ENCODE peak calls at places on chromosomes 16 and 17, in eight cellular contexts. One of them, this sample, is unnamed.

GRCh38 chr16:55832788-55833583 is at the start of gene CES1:
- DNase-seq in dorsolateral prefrontal cortex: no peak
- DNase-seq in HFF-Myc: no peak
- DNase-seq in CD8-positive, alpha-beta memory T cell: no peak
- DNase-seq in AG04450: no peak
- DNase-seq in cardiac fibroblast: no peak
- DNase-seq in CD8-positive, alpha-beta T cell: no peak
- DNase-seq in spleen: peak
- DNase-seq in this sample: no peak

GRCh38 chr17:28524476-28525415 is 18.6 kb downstream of the FOXN1 start:
- DNase-seq in HFF-Myc: peak
- DNase-seq in cardiac fibroblast: peak
- DNase-seq in AG04450: peak
- DNase-seq in CD8-positive, alpha-beta memory T cell: no peak
- DNase-seq in spleen: no peak
- DNase-seq in dorsolateral prefrontal cortex: no peak
- DNase-seq in CD8-positive, alpha-beta T cell: no peak
- DNase-seq in this sample: peak

GRCh38 chr17:75588546-75589016 is 981 bp downstream of the MYO15B start:
- DNase-seq in cardiac fibroblast: no peak
- DNase-seq in CD8-positive, alpha-beta T cell: peak
- DNase-seq in AG04450: no peak
- DNase-seq in dorsolateral prefrontal cortex: no peak
- DNase-seq in HFF-Myc: no peak
- DNase-seq in CD8-positive, alpha-beta memory T cell: no peak
- DNase-seq in spleen: no peak
- DNase-seq in this sample: no peak

GRCh38 chr17:81978901-81979298 is 1.5 kb downstream of the ASPSCR1 start:
- DNase-seq in HFF-Myc: no peak
- DNase-seq in spleen: no peak
- DNase-seq in dorsolateral prefrontal cortex: no peak
- DNase-seq in cardiac fibroblast: no peak
- DNase-seq in AG04450: no peak
- DNase-seq in CD8-positive, alpha-beta T cell: no peak
- DNase-seq in CD8-positive, alpha-beta memory T cell: no peak
- DNase-seq in this sample: no peak

GRCh38 chr16:65388592-65388991 is 266.7 kb upstream of the CDH11 start:
- DNase-seq in spleen: no peak
- DNase-seq in HFF-Myc: no peak
- DNase-seq in dorsolateral prefrontal cortex: no peak
- DNase-seq in CD8-positive, alpha-beta memory T cell: no peak
- DNase-seq in cardiac fibroblast: peak
- DNase-seq in AG04450: no peak
- DNase-seq in CD8-positive, alpha-beta T cell: no peak
- DNase-seq in this sample: peak

GRCh38 chr17:51703364-51704341 is 443.3 kb downstream of the UTP18 start:
- DNase-seq in cardiac fibroblast: peak
- DNase-seq in AG04450: no peak
- DNase-seq in CD8-positive, alpha-beta memory T cell: no peak
- DNase-seq in dorsolateral prefrontal cortex: no peak
- DNase-seq in spleen: no peak
- DNase-seq in CD8-positive, alpha-beta T cell: no peak
- DNase-seq in HFF-Myc: no peak
- DNase-seq in this sample: no peak

GRCh38 chr16:23498863-23499262 is 11.4 kb downstream of the GGA2 start:
- DNase-seq in spleen: peak
- DNase-seq in HFF-Myc: no peak
- DNase-seq in dorsolateral prefrontal cortex: no peak
- DNase-seq in cardiac fibroblast: no peak
- DNase-seq in AG04450: no peak
- DNase-seq in CD8-positive, alpha-beta memory T cell: no peak
- DNase-seq in CD8-positive, alpha-beta T cell: no peak
- DNase-seq in this sample: no peak

GRCh38 chr16:8047711-8048110 is 542.6 kb downstream of the TMEM114 start:
- DNase-seq in CD8-positive, alpha-beta memory T cell: no peak
- DNase-seq in HFF-Myc: no peak
- DNase-seq in CD8-positive, alpha-beta T cell: no peak
- DNase-seq in cardiac fibroblast: no peak
- DNase-seq in dorsolateral prefrontal cortex: no peak
- DNase-seq in AG04450: no peak
- DNase-seq in spleen: no peak
- DNase-seq in this sample: no peak

GRCh38 chr16:66267287-66268137 is 99.0 kb upstream of the CDH5 start:
- DNase-seq in HFF-Myc: no peak
- DNase-seq in dorsolateral prefrontal cortex: peak
- DNase-seq in CD8-positive, alpha-beta T cell: no peak
- DNase-seq in AG04450: no peak
- DNase-seq in spleen: no peak
- DNase-seq in CD8-positive, alpha-beta memory T cell: no peak
- DNase-seq in cardiac fibroblast: no peak
- DNase-seq in this sample: no peak

GRCh38 chr17:4566785-4567184 is 6.4 kb upstream of the GGT6 start:
- DNase-seq in CD8-positive, alpha-beta T cell: no peak
- DNase-seq in AG04450: no peak
- DNase-seq in cardiac fibroblast: peak
- DNase-seq in CD8-positive, alpha-beta memory T cell: no peak
- DNase-seq in HFF-Myc: no peak
- DNase-seq in dorsolateral prefrontal cortex: no peak
- DNase-seq in spleen: peak
- DNase-seq in this sample: no peak

GRCh38 chr17:71824671-71825070 is 296.1 kb upstream of the SOX9 start:
- DNase-seq in dorsolateral prefrontal cortex: no peak
- DNase-seq in CD8-positive, alpha-beta T cell: no peak
- DNase-seq in HFF-Myc: no peak
- DNase-seq in CD8-positive, alpha-beta memory T cell: no peak
- DNase-seq in spleen: no peak
- DNase-seq in cardiac fibroblast: no peak
- DNase-seq in AG04450: no peak
- DNase-seq in this sample: no peak

GRCh38 chr17:82983510-82984248 is 95.7 kb upstream of the METRNL start:
- DNase-seq in dorsolateral prefrontal cortex: no peak
- DNase-seq in cardiac fibroblast: no peak
- DNase-seq in AG04450: no peak
- DNase-seq in HFF-Myc: no peak
- DNase-seq in spleen: no peak
- DNase-seq in CD8-positive, alpha-beta memory T cell: no peak
- DNase-seq in CD8-positive, alpha-beta T cell: no peak
- DNase-seq in this sample: no peak
- H3K4me3 ChIP-seq in dorsolateral prefrontal cortex: no peak
- H3K4me3 ChIP-seq in cardiac fibroblast: no peak
- H3K4me3 ChIP-seq in AG04450: no peak
- H3K4me3 ChIP-seq in HFF-Myc: no peak
- H3K4me3 ChIP-seq in spleen: no peak
- H3K4me3 ChIP-seq in CD8-positive, alpha-beta memory T cell: no peak
- H3K4me3 ChIP-seq in CD8-positive, alpha-beta T cell: no peak
- H3K4me3 ChIP-seq in this sample: no peak

GRCh38 chr17:48054238-48055185 is 6.4 kb downstream of the NFE2L1 start:
- DNase-seq in dorsolateral prefrontal cortex: peak
- DNase-seq in CD8-positive, alpha-beta T cell: no peak
- DNase-seq in HFF-Myc: no peak
- DNase-seq in cardiac fibroblast: peak
- DNase-seq in AG04450: no peak
- DNase-seq in spleen: peak
- DNase-seq in CD8-positive, alpha-beta memory T cell: no peak
- DNase-seq in this sample: no peak

GRCh38 chr17:48052956-48053757 is 5.0 kb downstream of the NFE2L1 start:
- DNase-seq in cardiac fibroblast: peak
- DNase-seq in HFF-Myc: no peak
- DNase-seq in CD8-positive, alpha-beta memory T cell: no peak
- DNase-seq in CD8-positive, alpha-beta T cell: no peak
- DNase-seq in dorsolateral prefrontal cortex: peak
- DNase-seq in spleen: peak
- DNase-seq in AG04450: no peak
- DNase-seq in this sample: no peak

GRCh38 chr17:48053758-48054237 is 5.6 kb downstream of the NFE2L1 start:
- DNase-seq in CD8-positive, alpha-beta T cell: no peak
- DNase-seq in CD8-positive, alpha-beta memory T cell: no peak
- DNase-seq in HFF-Myc: no peak
- DNase-seq in dorsolateral prefrontal cortex: no peak
- DNase-seq in spleen: no peak
- DNase-seq in AG04450: no peak
- DNase-seq in cardiac fibroblast: no peak
- DNase-seq in this sample: no peak

GRCh38 chr17:48051278-48051677 is 3.1 kb downstream of the NFE2L1 start:
- DNase-seq in spleen: peak
- DNase-seq in CD8-positive, alpha-beta memory T cell: no peak
- DNase-seq in AG04450: no peak
- DNase-seq in dorsolateral prefrontal cortex: no peak
- DNase-seq in CD8-positive, alpha-beta T cell: no peak
- DNase-seq in cardiac fibroblast: no peak
- DNase-seq in HFF-Myc: no peak
- DNase-seq in this sample: no peak

DNA sequence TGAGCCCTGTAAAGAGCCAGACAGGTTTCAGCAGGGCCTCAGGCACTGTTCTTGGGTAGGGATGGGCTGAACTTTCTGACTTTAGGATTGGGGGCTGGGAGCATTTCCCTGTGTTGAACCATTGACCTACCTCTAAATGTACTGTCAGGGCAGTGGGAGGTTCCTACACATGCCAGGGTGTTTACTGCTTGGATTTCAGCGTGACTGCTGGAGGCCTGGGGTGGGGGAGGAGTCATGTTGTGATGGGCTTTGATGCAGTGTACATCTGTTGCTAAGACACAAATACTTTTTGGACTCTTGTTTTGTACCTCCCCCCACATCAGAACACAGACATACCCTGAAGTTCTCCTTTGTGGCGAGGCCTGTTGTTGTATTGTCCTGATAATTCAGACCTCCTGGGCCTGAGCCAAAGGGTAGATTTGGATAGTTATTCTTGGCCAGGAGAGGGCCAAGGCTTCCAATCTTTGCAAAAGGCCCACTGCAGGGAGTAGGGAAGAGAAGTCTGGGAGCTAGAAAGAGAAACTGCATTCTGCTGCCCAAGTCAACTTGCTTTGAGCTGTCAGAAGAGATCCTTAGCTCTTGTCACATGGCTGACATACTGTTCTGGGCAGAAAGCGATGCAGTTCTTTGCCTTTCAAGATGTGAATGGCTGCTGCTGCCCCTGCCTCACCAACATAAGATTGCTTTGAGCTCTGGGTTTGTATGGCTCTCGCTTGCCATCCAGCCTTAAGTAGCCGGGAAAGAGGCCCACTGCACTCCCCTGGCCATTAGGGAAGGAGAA is 3.7 kb downstream of the NFE2L1 start:
- DNase-seq in cardiac fibroblast: peak
- DNase-seq in CD8-positive, alpha-beta memory T cell: no peak
- DNase-seq in CD8-positive, alpha-beta T cell: no peak
- DNase-seq in AG04450: no peak
- DNase-seq in spleen: peak
- DNase-seq in dorsolateral prefrontal cortex: no peak
- DNase-seq in HFF-Myc: no peak
- DNase-seq in this sample: peak
- H3K4me3 ChIP-seq in cardiac fibroblast: peak
- H3K4me3 ChIP-seq in CD8-positive, alpha-beta memory T cell: no peak
- H3K4me3 ChIP-seq in CD8-positive, alpha-beta T cell: no peak
- H3K4me3 ChIP-seq in AG04450: peak
- H3K4me3 ChIP-seq in spleen: peak
- H3K4me3 ChIP-seq in dorsolateral prefrontal cortex: peak
- H3K4me3 ChIP-seq in HFF-Myc: peak
- H3K4me3 ChIP-seq in this sample: peak

GRCh38 chr16:12526521-12526920 is 277.2 kb downstream of the CPPED1 start:
- DNase-seq in dorsolateral prefrontal cortex: no peak
- DNase-seq in CD8-positive, alpha-beta memory T cell: no peak
- DNase-seq in cardiac fibroblast: no peak
- DNase-seq in spleen: no peak
- DNase-seq in CD8-positive, alpha-beta T cell: no peak
- DNase-seq in AG04450: no peak
- DNase-seq in HFF-Myc: no peak
- DNase-seq in this sample: no peak

GRCh38 chr16:12531937-12532336 is 271.8 kb downstream of the CPPED1 start:
- DNase-seq in dorsolateral prefrontal cortex: no peak
- DNase-seq in spleen: no peak
- DNase-seq in cardiac fibroblast: peak
- DNase-seq in AG04450: no peak
- DNase-seq in HFF-Myc: no peak
- DNase-seq in CD8-positive, alpha-beta memory T cell: no peak
- DNase-seq in CD8-positive, alpha-beta T cell: no peak
- DNase-seq in this sample: no peak

GRCh38 chr16:12527077-12527476 is 276.6 kb downstream of the CPPED1 start:
- DNase-seq in HFF-Myc: no peak
- DNase-seq in AG04450: no peak
- DNase-seq in CD8-positive, alpha-beta memory T cell: no peak
- DNase-seq in CD8-positive, alpha-beta T cell: no peak
- DNase-seq in cardiac fibroblast: no peak
- DNase-seq in dorsolateral prefrontal cortex: no peak
- DNase-seq in spleen: no peak
- DNase-seq in this sample: no peak

GRCh38 chr16:12530291-12530690 is 273.4 kb downstream of the CPPED1 start:
- DNase-seq in HFF-Myc: no peak
- DNase-seq in CD8-positive, alpha-beta memory T cell: no peak
- DNase-seq in spleen: no peak
- DNase-seq in CD8-positive, alpha-beta T cell: no peak
- DNase-seq in cardiac fibroblast: no peak
- DNase-seq in dorsolateral prefrontal cortex: no peak
- DNase-seq in AG04450: no peak
- DNase-seq in this sample: no peak

DNA sequence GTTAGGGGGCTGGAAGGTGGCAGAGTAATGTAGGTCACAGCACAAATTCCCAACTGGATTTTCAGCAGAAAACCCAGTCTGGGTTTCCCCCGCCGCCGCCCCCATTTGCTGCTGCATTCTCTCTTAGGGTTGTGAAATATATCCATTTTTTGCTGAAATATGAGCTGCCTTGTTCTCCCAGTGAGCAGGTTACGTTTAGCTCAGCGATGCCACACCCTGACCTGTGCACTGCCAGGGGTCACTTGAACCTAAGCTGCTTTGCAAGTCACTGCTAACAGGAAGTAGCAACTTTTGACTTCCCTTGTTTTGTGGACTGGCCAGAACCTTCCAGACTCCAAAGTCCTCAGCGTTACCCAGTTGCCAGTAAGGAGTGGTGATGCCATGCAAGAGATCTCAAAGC is 274.1 kb downstream of the CPPED1 start:
- DNase-seq in HFF-Myc: no peak
- DNase-seq in dorsolateral prefrontal cortex: no peak
- DNase-seq in AG04450: no peak
- DNase-seq in spleen: no peak
- DNase-seq in cardiac fibroblast: no peak
- DNase-seq in CD8-positive, alpha-beta memory T cell: no peak
- DNase-seq in CD8-positive, alpha-beta T cell: no peak
- DNase-seq in this sample: no peak
- H3K4me3 ChIP-seq in HFF-Myc: no peak
- H3K4me3 ChIP-seq in dorsolateral prefrontal cortex: no peak
- H3K4me3 ChIP-seq in AG04450: no peak
- H3K4me3 ChIP-seq in spleen: peak
- H3K4me3 ChIP-seq in cardiac fibroblast: no peak
- H3K4me3 ChIP-seq in CD8-positive, alpha-beta memory T cell: no peak
- H3K4me3 ChIP-seq in CD8-positive, alpha-beta T cell: no peak
- H3K4me3 ChIP-seq in this sample: no peak

GRCh38 chr16:49875812-49876715 is 20.2 kb upstream of the ZNF423 start:
- DNase-seq in spleen: no peak
- DNase-seq in CD8-positive, alpha-beta T cell: no peak
- DNase-seq in AG04450: no peak
- DNase-seq in cardiac fibroblast: no peak
- DNase-seq in dorsolateral prefrontal cortex: no peak
- DNase-seq in CD8-positive, alpha-beta memory T cell: no peak
- DNase-seq in HFF-Myc: no peak
- DNase-seq in this sample: no peak
- H3K4me3 ChIP-seq in spleen: peak
- H3K4me3 ChIP-seq in CD8-positive, alpha-beta T cell: no peak
- H3K4me3 ChIP-seq in AG04450: no peak
- H3K4me3 ChIP-seq in cardiac fibroblast: peak
- H3K4me3 ChIP-seq in dorsolateral prefrontal cortex: peak
- H3K4me3 ChIP-seq in CD8-positive, alpha-beta memory T cell: no peak
- H3K4me3 ChIP-seq in HFF-Myc: no peak
- H3K4me3 ChIP-seq in this sample: no peak

GRCh38 chr16:31703526-31704128 is 170.0 kb upstream of the ZNF267 start:
- DNase-seq in AG04450: no peak
- DNase-seq in CD8-positive, alpha-beta T cell: no peak
- DNase-seq in spleen: no peak
- DNase-seq in CD8-positive, alpha-beta memory T cell: no peak
- DNase-seq in dorsolateral prefrontal cortex: no peak
- DNase-seq in HFF-Myc: no peak
- DNase-seq in cardiac fibroblast: no peak
- DNase-seq in this sample: no peak
- H3K4me3 ChIP-seq in AG04450: no peak
- H3K4me3 ChIP-seq in CD8-positive, alpha-beta T cell: no peak
- H3K4me3 ChIP-seq in spleen: no peak
- H3K4me3 ChIP-seq in CD8-positive, alpha-beta memory T cell: no peak
- H3K4me3 ChIP-seq in dorsolateral prefrontal cortex: no peak
- H3K4me3 ChIP-seq in HFF-Myc: no peak
- H3K4me3 ChIP-seq in cardiac fibroblast: no peak
- H3K4me3 ChIP-seq in this sample: no peak

This sample was measured in AG09309.